ENCODE peak calls at places on chromosomes 3 and 15, in seven cellular contexts. X, U, H, Q, J, Z and D are unnamed samples.

GRCh38 chr3:100277255-100277800 is 16.5 kb downstream of the TBC1D23 start:
- DNase-seq in X (no peak), U (no peak), H (no peak), Q (no peak), J (no peak), Z (no peak), D (no peak)

GRCh38 chr3:42256135-42256819 is 9.7 kb downstream of the CCK start:
- DNase-seq in X (no peak), U (no peak), H (no peak), Q (peak), J (peak), Z (peak), D (peak)

GRCh38 chr3:106349191-106349881 is 480.5 kb upstream of the CBLB start:
- DNase-seq in X (no peak), U (no peak), H (no peak), Q (no peak), J (no peak), Z (no peak), D (no peak)

GRCh38 chr15:40217166-40217785 is 21.6 kb upstream of the PAK6 start:
- DNase-seq in X (no peak), U (peak), H (peak), Q (peak), J (peak), Z (peak), D (peak)

GRCh38 chr3:111392911-111393351 is 149.1 kb upstream of the CD96 start:
- DNase-seq in X (no peak), U (peak), H (peak), Q (no peak), J (peak), Z (peak), D (peak)

GRCh38 chr3:23726811-23727548 is 78.8 kb upstream of the UBE2E1 start:
- DNase-seq in X (no peak), U (no peak), H (no peak), Q (no peak), J (no peak), Z (no peak), D (no peak)

GRCh38 chr3:109023656-109024254 is 70.1 kb upstream of the GUCA1C start:
- DNase-seq in X (no peak), U (peak), H (peak), Q (peak), J (no peak), Z (peak), D (peak)

GRCh38 chr3:72598856-72599255 is 249.4 kb downstream of the SHQ1 start:
- DNase-seq in X (no peak), U (no peak), H (no peak), Q (no peak), J (no peak), Z (no peak), D (no peak)

GRCh38 chr3:6526321-6526720 is 334.6 kb upstream of the GRM7 start:
- DNase-seq in X (no peak), U (no peak), H (no peak), Q (no peak), J (no peak), Z (no peak), D (peak)

GRCh38 chr3:36957862-36958686 is 13.2 kb upstream of the TRANK1 start:
- DNase-seq in X (no peak), U (no peak), H (peak), Q (peak), J (no peak), Z (peak), D (peak)

GRCh38 chr3:183400352-183400751 is 28.1 kb downstream of the MCF2L2 start:
- DNase-seq in X (no peak), U (no peak), H (no peak), Q (no peak), J (no peak), Z (no peak), D (no peak)

GRCh38 chr3:60325610-60326181 is 925.6 kb downstream of the FHIT start:
- DNase-seq in X (no peak), U (no peak), H (peak), Q (no peak), J (no peak), Z (no peak), D (no peak)

GRCh38 chr3:7897643-7898042 is 604.0 kb upstream of the LMCD1 start:
- DNase-seq in X (no peak), U (no peak), H (no peak), Q (no peak), J (no peak), Z (no peak), D (no peak)

GRCh38 chr3:172751188-172751571 is 654 bp downstream of the ECT2 start:
- DNase-seq in X (no peak), U (no peak), H (no peak), Q (no peak), J (no peak), Z (peak), D (peak)

GRCh38 chr15:92541197-92542190 is 114.1 kb downstream of the FAM174B start:
- DNase-seq in X (no peak), U (no peak), H (no peak), Q (no peak), J (peak), Z (peak), D (peak)

GRCh38 chr3:12401208-12401607 is 83.1 kb upstream of the TSEN2 start:
- DNase-seq in X (no peak), U (no peak), H (no peak), Q (no peak), J (no peak), Z (no peak), D (no peak)

GRCh38 chr3:59480486-59480995 is 430.7 kb upstream of the CFAP20DC start:
- DNase-seq in X (no peak), U (no peak), H (no peak), Q (no peak), J (no peak), Z (peak), D (peak)

GRCh38 chr15:94912760-94913159 is 681.4 kb downstream of the MCTP2 start:
- DNase-seq in X (no peak), U (no peak), H (no peak), Q (no peak), J (no peak), Z (no peak), D (no peak)

GRCh38 chr15:47194718-47195117 is 522.6 kb upstream of the SEMA6D start:
- DNase-seq in X (no peak), U (no peak), H (no peak), Q (no peak), J (no peak), Z (peak), D (peak)

GRCh38 chr3:101203411-101203810 is 117.0 kb downstream of the IMPG2 start:
- DNase-seq in X (no peak), U (no peak), H (no peak), Q (no peak), J (no peak), Z (peak), D (peak)

GRCh38 chr3:142077859-142078500 is 71.4 kb downstream of the TFDP2 start:
- DNase-seq in X (no peak), U (no peak), H (no peak), Q (no peak), J (no peak), Z (no peak), D (no peak)

GRCh38 chr15:23877502-23878412 is 190.7 kb upstream of the NDN start:
- DNase-seq in X (no peak), U (no peak), H (peak), Q (peak), J (no peak), Z (no peak), D (no peak)

GRCh38 chr3:123447749-123448502 is 964 bp downstream of the ADCY5 start:
- DNase-seq in X (no peak), U (peak), H (no peak), Q (no peak), J (no peak), Z (no peak), D (no peak)
- H3K4me3 ChIP-seq in X (peak), U (peak), H (peak), Q (peak), J (no peak), Z (no peak), D (peak)

DNA sequence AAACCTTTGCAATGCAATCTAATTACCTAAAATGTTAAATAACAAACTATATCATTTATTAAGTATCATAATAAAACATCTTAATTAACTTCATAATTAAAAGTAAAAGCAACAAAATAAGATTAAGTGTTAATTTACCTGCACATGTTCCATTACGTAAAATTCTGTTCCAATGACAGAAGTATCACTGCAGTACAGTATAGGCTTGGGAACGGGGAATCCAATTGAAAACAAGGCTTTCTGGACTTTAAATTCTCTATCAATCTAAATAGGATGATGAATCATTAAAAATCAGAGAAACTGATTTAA is 17.1 kb downstream of the ACAD11 start:
- DNase-seq in X (no peak), U (no peak), H (no peak), Q (no peak), J (no peak), Z (no peak), D (no peak)
- TF ChIP-seq CTCF in X (no peak), U (no peak), H (peak), Q (no peak), J (peak), Z (no peak), D (no peak)

DNA sequence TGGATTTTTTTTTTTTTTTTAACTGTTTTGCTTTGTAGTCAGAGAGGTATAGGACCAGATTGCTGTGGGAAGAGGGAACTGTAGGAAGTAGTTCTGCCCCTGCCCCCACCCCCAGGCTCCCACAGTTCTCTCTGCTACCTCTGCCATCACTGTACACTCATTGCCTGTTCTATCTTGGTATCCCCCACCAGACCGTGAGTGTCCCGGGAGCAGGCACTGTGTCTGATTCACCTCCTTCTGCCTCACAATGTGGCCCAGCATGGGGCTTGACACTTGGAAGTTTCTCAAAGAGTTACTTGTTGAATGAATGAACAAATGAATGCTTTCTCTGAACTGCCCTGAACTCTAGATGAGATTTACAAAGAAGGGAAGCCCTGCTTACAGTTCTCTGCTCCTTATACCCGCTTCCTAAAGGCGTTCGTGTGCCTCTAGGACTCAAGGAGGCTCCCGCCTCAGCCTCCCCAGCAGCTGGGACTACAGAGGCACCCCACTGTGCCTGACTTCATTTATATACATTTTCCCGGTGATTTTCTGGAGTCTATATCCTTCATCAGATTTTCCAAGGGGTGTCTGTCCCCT is 27.1 kb upstream of the PIK3CB start:
- DNase-seq in X (no peak), U (no peak), H (no peak), Q (no peak), J (no peak), Z (peak), D (peak)
- H3K4me3 ChIP-seq in X (no peak), U (no peak), H (no peak), Q (no peak), J (no peak), Z (no peak), D (no peak)

DNA sequence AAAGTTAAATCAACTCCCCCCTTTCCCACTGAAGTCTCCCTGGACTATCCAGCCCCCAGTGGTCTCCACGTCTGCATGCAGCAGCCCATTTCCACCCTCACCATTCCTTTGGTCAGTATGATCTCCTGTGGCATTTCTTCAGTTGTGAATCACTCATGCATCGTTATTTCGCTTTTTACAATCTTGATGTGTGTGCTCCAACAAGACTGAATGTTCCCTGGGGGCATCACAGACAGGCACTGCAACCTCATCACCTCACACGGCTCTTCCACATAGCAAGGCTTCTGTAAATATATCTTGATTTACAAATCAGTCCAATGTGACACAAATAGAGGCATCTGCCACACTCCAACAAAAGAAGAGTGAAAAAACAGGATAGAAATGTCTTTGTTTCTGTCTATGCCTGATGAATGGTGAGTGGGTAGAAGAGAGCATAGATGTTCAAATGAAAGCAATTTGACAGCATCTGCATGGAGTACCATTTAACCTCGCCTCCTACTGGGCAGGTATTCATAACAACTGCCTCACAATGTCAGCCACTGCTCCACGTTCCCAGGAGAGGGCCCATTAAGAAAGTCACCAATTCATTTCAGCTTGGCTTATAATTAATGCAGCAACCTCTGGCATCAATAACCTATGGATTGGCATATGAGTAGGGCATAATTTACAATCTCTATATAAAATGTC is 5.2 kb downstream of the HEG1 start:
- DNase-seq in X (no peak), U (no peak), H (no peak), Q (no peak), J (no peak), Z (no peak), D (no peak)
- TF ChIP-seq CTCF in X (no peak), U (no peak), H (no peak), Q (no peak), J (no peak), Z (no peak), D (no peak)

DNA sequence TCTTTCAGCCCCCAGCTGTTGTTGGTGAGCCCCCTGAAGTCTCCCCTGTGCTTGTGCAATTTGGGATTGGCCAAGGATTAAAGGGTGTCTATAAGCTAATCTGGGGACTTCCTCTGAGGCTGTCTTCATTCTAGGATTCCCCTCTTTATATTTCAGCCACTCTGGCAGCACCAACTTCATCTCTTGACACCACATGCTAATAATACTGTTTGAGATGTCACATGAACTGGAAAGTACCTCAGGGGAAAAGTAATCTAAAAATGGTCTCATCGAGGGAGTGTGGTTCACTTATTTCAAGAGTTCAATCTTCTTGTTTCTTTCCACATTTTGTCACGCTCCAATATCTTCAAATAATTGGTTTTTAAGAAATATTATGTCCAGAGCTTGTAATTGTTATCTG is 279.2 kb upstream of the TMC3 start:
- DNase-seq in X (no peak), U (no peak), H (no peak), Q (no peak), J (no peak), Z (no peak), D (no peak)
- H3K4me3 ChIP-seq in X (no peak), U (no peak), H (no peak), Q (no peak), J (no peak), Z (no peak), D (no peak)

GRCh38 chr3:61813656-61814055 is 252.3 kb downstream of the PTPRG start:
- DNase-seq in X (no peak), U (no peak), H (no peak), Q (no peak), J (no peak), Z (no peak), D (no peak)
- TF ChIP-seq CTCF in X (no peak), U (no peak), H (no peak), Q (no peak), J (no peak), Z (no peak), D (no peak)

GRCh38 chr3:188978772-188979171 is 193.0 kb upstream of the TPRG1 start:
- DNase-seq in X (no peak), U (no peak), H (no peak), Q (peak), J (no peak), Z (no peak), D (peak)

GRCh38 chr3:188976407-188976806 is 195.4 kb upstream of the TPRG1 start:
- DNase-seq in X (no peak), U (no peak), H (no peak), Q (no peak), J (no peak), Z (peak), D (peak)

GRCh38 chr3:188972313-188972712 is 199.5 kb upstream of the TPRG1 start:
- DNase-seq in X (no peak), U (no peak), H (no peak), Q (no peak), J (no peak), Z (no peak), D (no peak)

GRCh38 chr3:188975612-188976314 is 196.0 kb upstream of the TPRG1 start:
- DNase-seq in X (no peak), U (no peak), H (no peak), Q (no peak), J (no peak), Z (peak), D (peak)

GRCh38 chr3:188974856-188975611 is 196.7 kb upstream of the TPRG1 start:
- DNase-seq in X (no peak), U (no peak), H (no peak), Q (no peak), J (no peak), Z (peak), D (no peak)
- H3K4me3 ChIP-seq in X (peak), U (no peak), H (no peak), Q (no peak), J (no peak), Z (no peak), D (no peak)

GRCh38 chr3:45690331-45691035 is 1.3 kb downstream of the SACM1L start:
- DNase-seq in X (no peak), U (no peak), H (no peak), Q (no peak), J (no peak), Z (peak), D (no peak)
- TF ChIP-seq CTCF in X (no peak), U (peak), H (no peak), Q (no peak), J (no peak), Z (no peak), D (no peak)

GRCh38 chr3:94395851-94396250 is 333.0 kb downstream of the NSUN3 start:
- DNase-seq in X (no peak), U (no peak), H (no peak), Q (no peak), J (no peak), Z (no peak), D (no peak)

DNA sequence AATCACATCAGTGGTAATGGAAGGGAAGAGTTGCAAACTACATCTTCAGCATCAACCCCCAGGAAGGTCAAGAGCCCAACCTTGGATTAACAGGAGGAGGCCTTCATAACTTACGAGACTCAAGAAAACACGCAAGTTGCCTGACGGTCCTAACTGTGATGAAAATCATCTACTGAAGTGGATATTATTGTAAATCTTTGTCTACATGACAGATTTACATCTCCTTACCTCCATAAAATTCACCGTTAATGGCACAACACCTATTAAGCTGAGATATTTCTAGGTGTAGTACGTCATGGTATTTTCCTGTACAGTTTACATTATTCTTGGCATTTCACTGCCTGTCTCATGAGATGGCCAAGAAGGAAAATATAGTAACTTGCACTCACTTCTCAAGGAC is 332.0 kb downstream of the NSUN3 start:
- DNase-seq in X (no peak), U (no peak), H (no peak), Q (no peak), J (no peak), Z (no peak), D (no peak)
- H3K4me3 ChIP-seq in X (no peak), U (no peak), H (no peak), Q (no peak), J (no peak), Z (no peak), D (no peak)